ENCODE peak calls at places on chromosome 14, in four cellular contexts. L is adrenal gland, B is left lung, P is ovary. H is an unnamed sample.
A peak's percentile ranks its signal among the peaks of the same experiment; 100 is the strongest.

GRCh38 chr14:21526672-21527319 is 650 bp upstream of the SALL2 start:
- DNase-seq in L (no peak), B (no peak), P (no peak), H (no peak)

GRCh38 chr14:72892103-72892878 is 1.6 kb downstream of the DPF3 start:
- DNase-seq in L (no peak), B (no peak), P (peak; percentile 31), H (no peak)

GRCh38 chr14:97796511-97796910 is 999.3 kb downstream of the VRK1 start:
- DNase-seq in L (no peak), B (no peak), P (no peak), H (no peak)

GRCh38 chr14:95652690-95653089 is 33.5 kb upstream of the TCL1B start:
- DNase-seq in L (no peak), B (no peak), P (no peak), H (no peak)

GRCh38 chr14:47674546-47675238 is 713 bp downstream of the MDGA2 start:
- DNase-seq in L (no peak), B (peak; percentile 59), P (no peak), H (no peak)

GRCh38 chr14:78316058-78316457 is 145.9 kb downstream of the NRXN3 start:
- DNase-seq in L (no peak), B (no peak), P (no peak), H (no peak)

GRCh38 chr14:51533877-51534553 is 117.7 kb upstream of the FRMD6 start:
- DNase-seq in L (no peak), B (no peak), P (no peak), H (no peak)

GRCh38 chr14:73295198-73295796 is 58.0 kb downstream of the PAPLN start:
- DNase-seq in L (no peak), B (no peak), P (no peak), H (no peak)

DNA sequence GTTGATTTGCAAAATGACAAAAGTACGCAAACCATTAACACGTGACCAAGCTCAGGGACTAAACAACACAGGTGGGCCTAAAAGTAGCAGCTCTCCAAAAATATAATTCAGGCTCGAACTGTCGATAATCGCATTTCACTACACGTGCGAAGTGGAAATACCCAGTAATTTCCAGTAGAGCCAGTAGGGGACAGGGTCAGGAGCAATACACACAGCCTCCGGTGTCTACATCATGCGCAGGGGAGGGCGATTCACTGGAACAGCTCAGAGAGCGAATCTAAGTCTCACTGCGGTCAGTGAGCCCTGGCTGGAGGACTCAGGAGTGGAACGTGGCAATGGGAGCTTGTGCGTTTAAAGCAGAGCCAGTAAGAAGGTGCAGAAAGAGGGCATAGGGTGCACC is 40.4 kb downstream of the SETD3 start:
- DNase-seq in L (no peak), B (no peak), P (no peak), H (no peak)
- TF ChIP-seq CTCF in L (no peak), B (no peak), P (no peak), H (no peak)

GRCh38 chr14:49962616-49963015 is 69.7 kb downstream of the ARF6 start:
- DNase-seq in L (no peak), B (no peak), P (no peak), H (peak; percentile 83)
- H3K27ac ChIP-seq in L (no peak overlapping the region), B (peak overlapping the region; percentile 46), P (no peak overlapping the region), H (peak overlapping the region; percentile 86)

GRCh38 chr14:100904307-100905019 is 941 bp upstream of the RTL1 start:
- DNase-seq in L (no peak), B (no peak), P (peak; percentile 68), H (peak; percentile 52)
- TF ChIP-seq CTCF in L (no peak), B (no peak), P (no peak), H (peak; percentile 28)

DNA sequence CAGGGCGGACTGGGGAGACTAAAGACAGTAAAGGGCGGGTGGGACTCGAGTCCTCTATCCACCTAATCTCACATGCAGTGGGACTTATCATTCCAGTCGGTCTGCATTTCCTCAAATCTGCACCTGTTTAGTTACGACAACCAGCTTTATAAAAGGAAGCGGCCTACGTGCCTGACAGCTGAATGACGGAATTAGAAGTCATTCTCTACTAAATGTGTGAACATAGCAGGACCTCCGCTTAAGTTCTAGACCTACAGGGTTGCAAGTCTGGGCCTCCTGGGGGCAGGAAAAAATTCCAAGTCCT is 109.8 kb upstream of the EGLN3 start:
- DNase-seq in L (no peak), B (no peak), P (no peak), H (no peak)
- H3K27ac ChIP-seq in L (peak overlapping the region; percentile 77), B (peak overlapping the region; percentile 76), P (no peak overlapping the region), H (peak overlapping the region; percentile 59)

DNA sequence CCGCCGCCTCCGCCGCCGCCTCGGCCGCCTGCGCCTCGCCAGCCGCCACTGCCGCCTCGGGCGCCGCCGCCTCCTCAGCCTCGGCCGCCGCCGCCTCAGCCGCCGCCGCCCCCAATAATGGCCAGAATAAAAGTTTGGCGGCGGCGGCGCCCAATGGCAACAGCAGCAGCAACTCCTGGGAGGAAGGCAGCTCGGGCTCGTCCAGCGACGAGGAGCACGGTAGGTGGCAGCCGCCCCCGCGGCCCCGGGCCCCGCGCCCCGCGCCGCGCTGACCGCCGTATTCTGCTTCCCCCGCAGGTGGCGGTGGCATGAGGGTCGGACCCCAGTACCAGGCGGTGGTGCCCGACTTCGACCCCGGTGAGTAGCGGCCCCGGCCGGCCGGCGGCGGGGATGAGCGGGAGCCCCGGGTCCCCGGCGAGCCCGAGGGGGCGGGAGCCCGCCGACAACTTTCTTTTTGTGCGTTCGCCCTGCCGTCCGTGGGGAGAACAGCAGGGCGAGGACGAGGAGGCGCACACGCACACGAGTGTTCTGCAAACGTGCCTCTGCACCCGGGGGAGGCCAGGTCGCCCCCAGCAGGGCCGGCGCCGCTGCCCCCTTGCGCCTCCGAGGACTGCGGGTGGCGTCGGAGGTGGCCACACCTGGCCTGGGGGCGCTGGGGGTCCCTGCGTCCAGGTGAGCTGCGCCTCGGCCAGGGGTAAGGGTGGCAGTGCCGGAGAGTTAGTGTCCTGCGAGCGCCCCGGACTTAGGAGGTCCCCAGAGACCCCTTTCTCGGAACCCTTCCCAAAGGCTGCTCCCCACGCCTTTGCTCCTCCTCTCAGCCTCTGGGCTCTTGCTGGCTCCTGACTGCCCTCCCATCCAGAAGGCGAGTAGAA is 756 bp downstream of the RCOR1 start:
- DNase-seq in L (peak; percentile 58), B (peak; percentile 90), P (peak; percentile 56), H (no peak)
- TF ChIP-seq CTCF in L (peak; percentile 47), B (peak; percentile 60), P (no peak), H (peak; percentile 54)

DNA sequence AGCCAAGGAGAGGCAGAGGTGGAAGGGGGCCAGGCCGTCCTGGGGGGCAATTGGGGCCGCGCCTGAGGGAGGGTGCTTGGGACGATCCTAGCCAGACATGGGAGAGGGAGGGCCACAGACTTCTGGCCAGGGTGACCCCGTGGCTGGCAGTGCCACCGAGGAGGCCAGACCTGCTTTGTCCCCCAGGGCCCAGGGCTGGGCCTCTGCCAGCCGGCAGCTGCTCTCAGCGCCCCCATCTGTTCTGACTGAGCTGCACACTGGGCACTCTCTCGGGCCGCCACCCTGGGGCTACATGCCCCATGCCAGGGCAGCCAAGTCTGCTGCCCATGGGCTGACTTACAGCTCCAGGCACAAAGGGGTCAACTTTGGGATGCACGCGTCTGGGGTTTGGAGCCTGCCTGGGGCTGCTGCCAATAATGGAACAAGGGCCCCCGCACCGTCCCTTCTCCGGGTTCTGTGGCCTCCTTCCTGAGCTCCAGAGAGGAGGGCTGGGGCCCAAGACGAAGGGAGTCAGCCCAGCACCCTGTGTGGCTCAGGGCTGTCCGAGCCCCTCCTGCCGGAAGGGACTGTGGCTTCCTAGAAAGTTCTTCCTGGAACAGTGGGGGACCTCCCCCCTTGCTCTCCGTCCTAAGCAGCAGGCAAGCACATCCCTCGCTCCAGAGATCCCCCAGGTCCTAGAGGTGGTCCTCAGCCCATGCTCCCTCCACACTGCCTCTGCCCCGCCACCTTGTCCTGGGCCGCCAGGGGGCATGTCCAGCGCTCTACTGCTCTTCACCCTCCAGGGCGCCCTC is 1.1 kb downstream of the ADSS1 start:
- DNase-seq in L (peak; percentile 39), B (no peak), P (no peak), H (no peak)
- H3K27ac ChIP-seq in L (no peak overlapping the region), B (no peak overlapping the region), P (no peak overlapping the region), H (peak overlapping the region; percentile 47)

GRCh38 chr14:39704581-39704980 is 272.3 kb upstream of the FBXO33 start:
- DNase-seq in L (no peak), B (no peak), P (no peak), H (no peak)
- TF ChIP-seq CTCF in L (no peak), B (no peak), P (no peak), H (no peak)

GRCh38 chr14:58736606-58737005 is 98.8 kb downstream of the DACT1 start:
- DNase-seq in L (no peak), B (no peak), P (no peak), H (no peak)
- H3K27ac ChIP-seq in L (no peak overlapping the region), B (no peak overlapping the region), P (no peak overlapping the region), H (no peak overlapping the region)

DNA sequence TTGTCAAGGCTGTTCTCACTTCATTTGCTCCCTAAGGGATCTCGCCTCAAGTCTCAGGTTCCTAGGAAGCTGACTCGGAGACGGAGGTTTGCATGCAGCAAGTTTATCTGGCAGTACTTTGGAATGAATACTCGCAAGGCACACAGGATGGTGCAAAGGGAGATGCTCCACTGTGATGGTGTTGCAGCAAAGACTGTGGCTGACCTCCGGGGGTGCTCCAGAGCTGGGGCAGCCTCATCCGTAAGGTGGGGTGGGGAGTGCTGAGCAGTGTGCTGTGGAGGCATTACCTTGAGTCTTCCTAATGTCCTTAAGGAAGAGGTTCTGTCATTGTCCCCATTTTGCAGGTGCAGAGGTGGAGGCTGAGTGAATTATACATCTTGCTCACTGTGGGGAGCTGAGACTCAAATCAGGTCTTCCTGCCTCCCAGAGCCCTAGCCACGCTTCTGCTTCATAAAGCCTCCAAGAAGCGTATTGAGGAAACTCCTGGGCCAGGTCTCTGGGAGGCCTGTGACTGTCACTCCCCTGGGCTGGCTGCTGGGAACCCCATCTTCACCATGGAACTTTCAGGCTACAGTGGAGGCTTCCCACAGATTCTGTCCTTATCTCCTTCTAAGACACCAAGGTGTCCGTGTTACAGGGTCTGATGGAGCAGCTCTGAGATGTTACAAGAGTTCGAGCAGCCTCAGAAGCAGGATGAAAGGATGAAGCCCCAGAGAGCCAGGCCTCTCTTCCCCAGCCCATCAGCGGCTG is 39.5 kb downstream of the GALNT16 start:
- DNase-seq in L (no peak), B (no peak), P (no peak), H (peak; percentile 44)
- TF ChIP-seq CTCF in L (no peak), B (no peak), P (no peak), H (peak; percentile 24)